ENCODE peak calls at places on chromosomes 7 and 10, in nine cellular contexts. R is sigmoid colon; B is kidney; Z is nephron progenitor cell; Q is activated CD4-positive, alpha-beta T cell treated with anti-CD3 and anti-CD28 coated beads, Interleukin-2, amount 50 U/mL, for 1 hour; G is T-helper 1 cell; J is C1 segment of cervical spinal cord; T is transverse colon; P is activated T-helper 1 cell treated with Interleukin-2 at 50 U/mL for 16 hours. H is an unnamed sample.

GRCh38 chr7:150901160-150902035 is 49.1 kb downstream of the AOC1 start:
- DNase-seq in B (peak), Z (peak), G (no peak), P (no peak), Q (no peak), T (peak), J (no peak), R (no peak), H (no peak)

GRCh38 chr10:116690356-116691078 is 51.8 kb downstream of the HSPA12A start:
- DNase-seq in B (peak), Q (no peak), Z (peak), J (no peak), T (no peak), R (peak), P (no peak), G (no peak), H (no peak)

GRCh38 chr7:141710301-141710700 is 2.1 kb downstream of the WEE2 start:
- DNase-seq in B (no peak), R (no peak), Z (no peak), G (no peak), T (no peak), P (no peak), J (no peak), Q (no peak), H (no peak)

GRCh38 chr7:27110977-27111752 is 8.7 kb upstream of the HOXA2 start:
- DNase-seq in J (no peak), P (no peak), Z (no peak), T (no peak), Q (no peak), B (peak), G (no peak), R (peak), H (no peak)

GRCh38 chr10:104440221-104440620 is 86.6 kb downstream of the CFAP58 start:
- DNase-seq in G (no peak), J (no peak), B (no peak), Z (no peak), P (no peak), R (no peak), T (no peak), Q (no peak), H (no peak)

GRCh38 chr10:96488161-96488935 is 25.4 kb downstream of the TLL2 start:
- DNase-seq in P (no peak), B (no peak), R (no peak), Q (no peak), J (no peak), T (no peak), G (no peak), Z (no peak), H (no peak)

GRCh38 chr10:79084012-79084971 is 15.5 kb downstream of the ZMIZ1 start:
- DNase-seq in B (peak), T (peak), P (no peak), Z (no peak), R (peak), J (no peak), Q (no peak), G (no peak), H (no peak)

GRCh38 chr7:34163956-34164355 is 258.6 kb downstream of the BMPER start:
- DNase-seq in B (no peak), G (no peak), J (no peak), R (no peak), Q (no peak), Z (no peak), T (no peak), P (no peak), H (no peak)

GRCh38 chr10:13853854-13854253 is 267.1 kb downstream of the PRPF18 start:
- DNase-seq in Z (no peak), B (no peak), J (no peak), G (no peak), T (no peak), R (no peak), P (no peak), Q (no peak), H (no peak)

GRCh38 chr10:25974897-25975459 is 40.9 kb downstream of the MYO3A start:
- DNase-seq in G (no peak), R (no peak), T (no peak), J (no peak), Z (no peak), Q (no peak), P (no peak), B (no peak), H (no peak)

GRCh38 chr7:19772858-19773337 is 519 bp downstream of the TMEM196 start:
- DNase-seq in Z (peak), R (no peak), J (no peak), P (no peak), T (no peak), B (peak), G (no peak), Q (no peak), H (no peak)

GRCh38 chr10:118998183-118998582 is 31.3 kb upstream of the NANOS1 start:
- DNase-seq in Z (no peak), T (no peak), B (no peak), P (no peak), Q (no peak), G (no peak), R (no peak), J (no peak), H (no peak)

GRCh38 chr7:101936612-101937231 is 119.3 kb downstream of the CUX1 start:
- DNase-seq in Q (no peak), R (peak), B (no peak), T (peak), P (no peak), J (no peak), Z (peak), G (no peak), H (no peak)

GRCh38 chr10:93198401-93199175 is 124.9 kb downstream of the CYP26A1 start:
- DNase-seq in Q (no peak), B (peak), G (no peak), R (no peak), T (no peak), J (no peak), P (no peak), Z (peak), H (no peak)

GRCh38 chr7:1755783-1756626 is 85.9 kb downstream of the ELFN1 start:
- DNase-seq in J (no peak), Q (no peak), P (no peak), T (no peak), Z (no peak), B (peak), R (no peak), G (no peak), H (no peak)

GRCh38 chr10:60089095-60089494 is 182.7 kb upstream of the CCDC6 start:
- DNase-seq in B (no peak), R (no peak), Z (no peak), Q (no peak), J (no peak), P (no peak), G (no peak), T (peak), H (no peak)

GRCh38 chr10:16902606-16903005 is 85.4 kb upstream of the RSU1 start:
- DNase-seq in Q (no peak), B (no peak), Z (no peak), P (no peak), G (no peak), R (no peak), J (no peak), T (no peak), H (no peak)

GRCh38 chr10:43255644-43256431 is 11.0 kb downstream of the RASGEF1A start:
- DNase-seq in Z (peak), P (no peak), G (no peak), R (no peak), Q (no peak), B (peak), T (no peak), J (no peak), H (peak)

GRCh38 chr7:5691536-5692090 is 89.8 kb downstream of the RNF216 start:
- DNase-seq in Q (no peak), B (no peak), T (no peak), R (no peak), P (no peak), J (no peak), Z (no peak), G (no peak), H (no peak)

GRCh38 chr10:13633689-13634088 is 46.9 kb downstream of the PRPF18 start:
- DNase-seq in Q (no peak), J (no peak), G (no peak), T (peak), Z (no peak), B (no peak), P (no peak), R (peak), H (no peak)

GRCh38 chr7:25392571-25393338 is 164.5 kb upstream of the NPVF start:
- DNase-seq in Q (no peak), J (no peak), R (no peak), P (no peak), G (no peak), Z (no peak), B (no peak), T (no peak), H (no peak)

GRCh38 chr10:15168296-15168780 is at the start of gene NMT2:
- DNase-seq in P (no peak), R (no peak), J (peak), T (no peak), G (no peak), Z (no peak), B (peak), Q (no peak), H (no peak)